ENCODE peak calls at places on chromosomes 11 and 22, in four cellular contexts. R is glutamatergic neuron, M is IMR-90, O is H9. B is an unnamed sample.

GRCh38 chr22:23036684-23037428 is 33.5 kb upstream of the GNAZ start:
- DNase-seq in R (no peak), M (peak; percentile 41), O (no peak), B (no peak)

GRCh38 chr11:12800032-12800671 is 125.9 kb downstream of the TEAD1 start:
- DNase-seq in R (no peak), M (peak; percentile 81), O (no peak), B (no peak)

GRCh38 chr22:17436981-17437410 is 67.7 kb downstream of the CECR2 start:
- DNase-seq in R (peak; percentile 65), M (no peak), O (peak; percentile 47), B (peak; percentile 54)

GRCh38 chr22:19819209-19819910 is 35.3 kb downstream of the GNB1L start:
- DNase-seq in R (no peak), M (no peak), O (no peak), B (no peak)

GRCh38 chr11:16788141-16789060 is 50.0 kb downstream of the C11orf58 start:
- DNase-seq in R (peak; percentile 81), M (peak; percentile 71), O (peak; percentile 83), B (peak; percentile 74)

GRCh38 chr11:32435947-32436750 is 810 bp upstream of the WT1 start:
- DNase-seq in R (no peak), M (no peak), O (no peak), B (peak; percentile 2)

GRCh38 chr11:110297726-110298297 is 1.4 kb upstream of the RDX start:
- DNase-seq in R (no peak), M (no peak), O (no peak), B (no peak)

GRCh38 chr22:35708453-35708852 is 9.2 kb upstream of the APOL5 start:
- DNase-seq in R (no peak), M (peak; percentile 69), O (no peak), B (no peak)

GRCh38 chr22:36432592-36433317 is 45.0 kb upstream of the MYH9 start:
- DNase-seq in R (no peak), M (no peak), O (no peak), B (no peak)

GRCh38 chr22:38078046-38078840 is 5.7 kb downstream of the SLC16A8 start:
- DNase-seq in R (no peak), M (no peak), O (no peak), B (no peak)

GRCh38 chr11:46120711-46121327 is 435 bp downstream of the PHF21A start:
- DNase-seq in R (peak; percentile 60), M (peak; percentile 78), O (peak; percentile 83), B (peak; percentile 34)

GRCh38 chr22:23752750-23753149 is 1.5 kb downstream of the VPREB3 start:
- DNase-seq in R (no peak), M (no peak), O (no peak), B (no peak)

GRCh38 chr11:44681698-44682097 is 45.1 kb upstream of the TSPAN18 start:
- DNase-seq in R (no peak), M (peak; percentile 64), O (no peak), B (no peak)

GRCh38 chr11:68471360-68472340 is 11.1 kb downstream of the PPP6R3 start:
- DNase-seq in R (no peak), M (peak; percentile 29), O (no peak), B (no peak)

GRCh38 chr11:132910016-132910760 is 622.1 kb downstream of the OPCML start:
- DNase-seq in R (no peak), M (no peak), O (no peak), B (no peak)

GRCh38 chr11:46345131-46345597 is 2.1 kb upstream of the DGKZ start:
- DNase-seq in R (peak; percentile 38), M (no peak), O (peak; percentile 83), B (no peak)

GRCh38 chr11:62340269-62340901 is 3.1 kb downstream of the ASRGL1 start:
- DNase-seq in R (peak; percentile 54), M (peak; percentile 45), O (peak; percentile 62), B (peak; percentile 48)

GRCh38 chr22:30312053-30312452 is 14.7 kb downstream of the TBC1D10A start:
- DNase-seq in R (no peak), M (peak; percentile 83), O (no peak), B (no peak)

GRCh38 chr11:112949781-112950575 is 11.2 kb upstream of the NCAM1 start:
- DNase-seq in R (no peak), M (no peak), O (no peak), B (no peak)

GRCh38 chr11:94493146-94493442 is 550 bp downstream of the MRE11 start:
- DNase-seq in R (no peak), M (no peak), O (no peak), B (no peak)

GRCh38 chr11:34426766-34427170 is 12.0 kb upstream of the CAT start:
- DNase-seq in R (no peak), M (peak; percentile 71), O (no peak), B (no peak)

GRCh38 chr11:57464343-57465181 is 4.2 kb downstream of the RTN4RL2 start:
- DNase-seq in R (peak; percentile 39), M (peak; percentile 41), O (no peak), B (no peak)

GRCh38 chr22:27669798-27670599 is 131.6 kb downstream of the MN1 start:
- DNase-seq in R (no peak), M (no peak), O (peak; percentile 55), B (no peak)

GRCh38 chr11:117144477-117145392 is 648 bp downstream of the PAFAH1B2 start:
- DNase-seq in R (peak; percentile 71), M (peak; percentile 86), O (no peak), B (peak; percentile 3)

GRCh38 chr11:19380375-19380774 is 139.6 kb upstream of the E2F8 start:
- DNase-seq in R (no peak), M (peak; percentile 97), O (no peak), B (no peak)

DNA sequence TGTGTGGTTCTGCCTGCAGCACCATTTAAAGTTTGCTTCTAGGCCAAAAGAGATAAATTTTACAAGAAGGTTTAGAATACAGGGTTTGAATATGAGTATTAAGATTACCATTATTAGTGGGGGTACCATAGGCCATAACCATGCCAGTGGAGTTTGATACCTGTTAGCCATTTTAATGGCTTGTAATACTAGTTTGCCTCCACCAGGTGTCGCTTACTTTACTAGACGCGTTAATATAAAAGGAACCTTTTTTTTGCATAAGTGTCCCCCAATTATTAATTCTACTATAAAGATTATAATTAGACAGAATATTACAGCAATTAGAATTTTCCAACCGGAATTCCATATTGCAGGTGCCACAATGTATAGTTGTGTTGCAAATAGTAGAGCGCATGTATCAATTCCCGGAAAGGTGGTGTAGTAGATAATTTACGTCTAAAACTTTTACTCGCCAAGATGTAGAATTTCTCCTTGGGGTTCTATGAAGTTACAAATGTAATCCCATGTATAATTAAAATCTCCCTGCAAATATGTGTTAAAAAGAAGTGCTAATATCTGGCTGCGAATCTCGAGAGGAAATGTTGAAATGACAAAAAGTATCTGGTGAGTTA is 16.1 kb downstream of the MS4A6E start:
- DNase-seq in R (no peak), M (no peak), O (no peak), B (no peak)
- TF ChIP-seq CTCF in R (peak; percentile 86), M (peak; percentile 39), O (peak; percentile 76), B (peak; percentile 74)

DNA sequence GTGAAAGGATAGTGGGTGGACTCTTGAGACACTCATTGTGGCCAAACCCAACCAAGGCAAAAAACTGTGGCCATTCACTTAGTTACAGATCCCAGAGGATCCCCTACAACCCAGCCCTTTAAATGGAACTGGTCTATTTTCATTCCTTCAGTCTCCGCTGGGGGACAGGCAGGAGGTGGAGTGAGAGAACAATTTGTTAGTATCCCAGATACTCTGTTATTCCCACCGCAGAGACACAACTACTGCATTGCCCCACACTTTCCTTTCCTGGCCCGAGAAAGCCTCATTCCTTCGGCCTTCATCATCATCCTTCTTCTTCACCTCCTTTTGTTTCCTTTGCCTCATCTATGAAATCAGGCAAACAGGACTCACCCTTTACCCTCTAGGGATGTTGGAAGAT is 191.1 kb downstream of the NTM start:
- DNase-seq in R (no peak), M (no peak), O (no peak), B (no peak)
- TF ChIP-seq CTCF in R (no peak), M (no peak), O (peak; percentile 41), B (peak; percentile 17)

DNA sequence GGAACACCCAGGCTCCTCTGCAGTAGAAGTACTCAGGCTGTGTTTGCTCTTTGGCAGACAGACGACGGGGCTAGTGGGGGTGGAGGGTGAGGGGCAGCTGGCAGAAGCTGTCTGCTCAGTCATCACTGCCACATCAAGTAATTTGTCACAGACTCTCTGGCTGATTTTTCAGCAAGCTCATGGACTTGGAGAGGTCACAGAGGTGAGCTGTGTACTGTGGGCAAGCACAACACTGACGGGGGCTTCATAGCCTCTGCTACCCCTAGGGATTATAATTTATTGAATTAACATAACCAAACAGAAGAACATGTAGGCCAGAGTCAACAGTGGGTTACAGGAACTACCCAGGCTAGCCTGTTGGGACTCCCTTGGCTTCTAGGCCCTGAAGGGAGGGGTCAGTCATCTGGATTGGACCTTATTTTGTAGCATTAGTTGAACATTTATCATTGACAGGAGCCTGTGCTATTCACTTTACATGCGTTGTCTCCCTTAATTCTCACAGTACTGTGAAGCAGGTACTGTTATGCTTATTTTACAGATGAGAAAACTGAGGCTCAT is 56.9 kb downstream of the KREMEN1 start:
- DNase-seq in R (peak; percentile 59), M (no peak), O (no peak), B (no peak)
- TF ChIP-seq CTCF in R (no peak), M (no peak), O (no peak), B (no peak)

GRCh38 chr11:10906521-10906920 is 48.7 kb upstream of the ZBED5 start:
- DNase-seq in R (no peak), M (peak; percentile 56), O (no peak), B (no peak)
- TF ChIP-seq CTCF in R (no peak), M (no peak), O (no peak), B (no peak)

DNA sequence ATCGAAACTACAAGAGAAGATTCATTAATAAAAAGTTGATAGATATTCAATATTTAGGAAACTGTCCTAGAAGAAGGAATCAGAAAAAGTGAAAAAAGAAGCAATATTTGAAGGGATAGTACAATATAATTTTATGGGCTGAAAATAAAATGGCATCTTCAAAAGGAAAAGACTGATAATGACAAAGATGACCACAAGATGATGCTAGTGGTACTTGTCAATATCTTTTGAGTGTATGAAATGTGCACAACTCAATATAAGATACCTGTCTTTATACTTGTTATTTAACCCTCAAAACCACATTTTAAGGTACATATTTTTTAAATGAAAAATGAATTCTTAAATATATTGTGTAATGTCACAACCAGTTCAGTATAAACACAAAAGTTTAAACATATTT is 1059.6 kb upstream of the RAG2 start:
- DNase-seq in R (no peak), M (peak; percentile 25), O (no peak), B (no peak)
- TF ChIP-seq CTCF in R (peak; percentile 48), M (peak; percentile 56), O (peak; percentile 63), B (peak; percentile 57)

GRCh38 chr22:43270314-43270908 is 72.8 kb downstream of the SCUBE1 start:
- DNase-seq in R (no peak), M (no peak), O (peak; percentile 90), B (peak; percentile 31)
- TF ChIP-seq CTCF in R (no peak), M (no peak), O (peak; percentile 70), B (no peak)

DNA sequence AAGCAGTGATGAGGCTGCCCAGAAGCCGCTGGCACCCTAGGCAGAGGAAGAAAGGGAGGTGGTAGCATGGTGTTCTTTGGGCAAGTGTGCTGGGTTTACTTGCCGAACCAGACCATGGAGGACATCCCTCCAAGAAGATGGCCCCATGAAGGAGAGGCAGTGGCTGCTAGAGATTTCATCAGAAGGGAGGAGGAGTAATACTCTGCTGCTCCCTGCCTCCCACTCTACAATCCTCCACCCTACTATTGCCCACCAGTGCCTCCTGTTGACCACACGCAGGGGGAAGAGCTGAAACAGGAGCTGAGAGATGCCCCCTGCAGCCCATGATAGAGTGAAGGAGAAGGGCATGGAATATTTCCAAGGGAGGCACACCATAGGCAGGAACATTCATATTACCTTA is 51.0 kb upstream of the PRSS23 start:
- DNase-seq in R (no peak), M (no peak), O (peak; percentile 45), B (no peak)
- TF ChIP-seq CTCF in R (no peak), M (peak; percentile 20), O (peak; percentile 57), B (no peak)

GRCh38 chr11:73272680-73273038 is 521 bp downstream of the P2RY6 start:
- DNase-seq in R (no peak), M (no peak), O (no peak), B (no peak)
- TF ChIP-seq CTCF in R (no peak), M (no peak), O (no peak), B (no peak)

B was measured in neural crest cell.